ENCODE peak calls at places on chromosomes 16 and 17, in eight cellular contexts. One of them, this sample, is unnamed.

GRCh38 chr16:70661918-70662641 is 15.7 kb downstream of the IL34 start:
- DNase-seq in hepatocyte: no peak
- DNase-seq in lower leg skin: no peak
- DNase-seq in IMR-90: no peak
- DNase-seq in A549: no peak
- DNase-seq in AG10803: no peak
- DNase-seq in fibroblast of lung: peak; percentile 56
- DNase-seq in BE2C: peak; percentile 27
- DNase-seq in this sample: no peak

GRCh38 chr16:54006693-54007092 is 279.9 kb downstream of the IRX3 start:
- DNase-seq in hepatocyte: no peak
- DNase-seq in A549: no peak
- DNase-seq in AG10803: no peak
- DNase-seq in lower leg skin: no peak
- DNase-seq in IMR-90: peak; percentile 43
- DNase-seq in fibroblast of lung: peak; percentile 37
- DNase-seq in BE2C: no peak
- DNase-seq in this sample: no peak

GRCh38 chr17:40645291-40645690 is 2.3 kb downstream of the SMARCE1 start:
- DNase-seq in hepatocyte: no peak
- DNase-seq in A549: no peak
- DNase-seq in fibroblast of lung: no peak
- DNase-seq in BE2C: no peak
- DNase-seq in AG10803: no peak
- DNase-seq in lower leg skin: no peak
- DNase-seq in IMR-90: no peak
- DNase-seq in this sample: no peak

GRCh38 chr17:62652251-62653001 is 25.0 kb downstream of the MRC2 start:
- DNase-seq in lower leg skin: no peak
- DNase-seq in AG10803: peak; percentile 85
- DNase-seq in BE2C: peak; percentile 43
- DNase-seq in hepatocyte: peak; percentile 29
- DNase-seq in A549: peak; percentile 48
- DNase-seq in IMR-90: peak; percentile 75
- DNase-seq in fibroblast of lung: peak; percentile 86
- DNase-seq in this sample: peak; percentile 28

GRCh38 chr16:14500791-14501190 is 129.3 kb downstream of the PARN start:
- DNase-seq in IMR-90: peak; percentile 60
- DNase-seq in lower leg skin: no peak
- DNase-seq in AG10803: peak; percentile 59
- DNase-seq in hepatocyte: no peak
- DNase-seq in fibroblast of lung: peak; percentile 40
- DNase-seq in A549: no peak
- DNase-seq in BE2C: no peak
- DNase-seq in this sample: no peak

GRCh38 chr17:80082403-80083135 is 18.8 kb upstream of the GAA start:
- DNase-seq in IMR-90: peak; percentile 78
- DNase-seq in fibroblast of lung: peak; percentile 64
- DNase-seq in AG10803: peak; percentile 71
- DNase-seq in A549: peak; percentile 89
- DNase-seq in BE2C: peak; percentile 82
- DNase-seq in lower leg skin: peak; percentile 71
- DNase-seq in hepatocyte: peak; percentile 86
- DNase-seq in this sample: peak; percentile 61

GRCh38 chr17:80163315-80163714 is 6.5 kb upstream of the CARD14 start:
- DNase-seq in AG10803: no peak
- DNase-seq in BE2C: no peak
- DNase-seq in fibroblast of lung: no peak
- DNase-seq in hepatocyte: no peak
- DNase-seq in lower leg skin: no peak
- DNase-seq in IMR-90: no peak
- DNase-seq in A549: no peak
- DNase-seq in this sample: no peak

GRCh38 chr16:66562986-66563385 is 3.3 kb upstream of the CMTM1 start:
- DNase-seq in AG10803: no peak
- DNase-seq in BE2C: no peak
- DNase-seq in hepatocyte: no peak
- DNase-seq in fibroblast of lung: no peak
- DNase-seq in A549: no peak
- DNase-seq in IMR-90: no peak
- DNase-seq in lower leg skin: no peak
- DNase-seq in this sample: no peak

GRCh38 chr16:68244903-68245853 is at the start of gene PLA2G15:
- DNase-seq in hepatocyte: peak; percentile 96
- DNase-seq in fibroblast of lung: peak; percentile 97
- DNase-seq in IMR-90: peak; percentile 94
- DNase-seq in BE2C: peak; percentile 97
- DNase-seq in AG10803: peak; percentile 96
- DNase-seq in lower leg skin: peak; percentile 94
- DNase-seq in A549: peak; percentile 89
- DNase-seq in this sample: peak; percentile 74

GRCh38 chr16:80016689-80017088 is 416.2 kb upstream of the MAF start:
- DNase-seq in hepatocyte: no peak
- DNase-seq in BE2C: no peak
- DNase-seq in lower leg skin: no peak
- DNase-seq in fibroblast of lung: no peak
- DNase-seq in A549: no peak
- DNase-seq in IMR-90: no peak
- DNase-seq in AG10803: no peak
- DNase-seq in this sample: no peak

GRCh38 chr17:9769036-9769695 is 22.2 kb downstream of the DHRS7C start:
- DNase-seq in IMR-90: no peak
- DNase-seq in hepatocyte: no peak
- DNase-seq in fibroblast of lung: no peak
- DNase-seq in A549: no peak
- DNase-seq in lower leg skin: no peak
- DNase-seq in AG10803: no peak
- DNase-seq in BE2C: no peak
- DNase-seq in this sample: no peak

GRCh38 chr17:39277110-39277509 is 51.4 kb upstream of the STAC2 start:
- DNase-seq in A549: no peak
- DNase-seq in lower leg skin: no peak
- DNase-seq in IMR-90: no peak
- DNase-seq in AG10803: no peak
- DNase-seq in BE2C: no peak
- DNase-seq in hepatocyte: no peak
- DNase-seq in fibroblast of lung: no peak
- DNase-seq in this sample: no peak

GRCh38 chr17:76000755-76001521 is at the start of gene CDK3:
- DNase-seq in fibroblast of lung: no peak
- DNase-seq in A549: no peak
- DNase-seq in lower leg skin: no peak
- DNase-seq in hepatocyte: no peak
- DNase-seq in AG10803: no peak
- DNase-seq in IMR-90: no peak
- DNase-seq in BE2C: no peak
- DNase-seq in this sample: no peak

GRCh38 chr16:30839523-30840227 is 52.7 kb upstream of the ZNF629 start:
- DNase-seq in A549: no peak
- DNase-seq in hepatocyte: peak; percentile 67
- DNase-seq in BE2C: no peak
- DNase-seq in lower leg skin: no peak
- DNase-seq in IMR-90: no peak
- DNase-seq in AG10803: no peak
- DNase-seq in fibroblast of lung: no peak
- DNase-seq in this sample: no peak

GRCh38 chr16:3021449-3022207 is 1.5 kb downstream of the TNFRSF12A start:
- DNase-seq in A549: peak; percentile 72
- DNase-seq in BE2C: peak; percentile 84
- DNase-seq in lower leg skin: peak; percentile 68
- DNase-seq in fibroblast of lung: peak; percentile 96
- DNase-seq in AG10803: peak; percentile 94
- DNase-seq in IMR-90: peak; percentile 94
- DNase-seq in hepatocyte: peak; percentile 93
- DNase-seq in this sample: peak; percentile 91

GRCh38 chr16:54636221-54636793 is 294.4 kb upstream of the IRX5 start:
- DNase-seq in hepatocyte: no peak
- DNase-seq in lower leg skin: no peak
- DNase-seq in IMR-90: no peak
- DNase-seq in fibroblast of lung: no peak
- DNase-seq in BE2C: no peak
- DNase-seq in AG10803: no peak
- DNase-seq in A549: no peak
- DNase-seq in this sample: no peak

GRCh38 chr16:2388875-2389433 is 40.3 kb upstream of the CCNF start:
- DNase-seq in lower leg skin: no peak
- DNase-seq in hepatocyte: no peak
- DNase-seq in IMR-90: peak; percentile 82
- DNase-seq in BE2C: no peak
- DNase-seq in fibroblast of lung: peak; percentile 84
- DNase-seq in A549: no peak
- DNase-seq in AG10803: peak; percentile 39
- DNase-seq in this sample: peak; percentile 79

GRCh38 chr17:57434361-57434760 is 178.0 kb downstream of the MSI2 start:
- DNase-seq in IMR-90: no peak
- DNase-seq in AG10803: no peak
- DNase-seq in lower leg skin: no peak
- DNase-seq in hepatocyte: no peak
- DNase-seq in BE2C: no peak
- DNase-seq in A549: no peak
- DNase-seq in fibroblast of lung: no peak
- DNase-seq in this sample: no peak
- TF ChIP-seq CTCF in IMR-90: no peak
- TF ChIP-seq CTCF in AG10803: no peak
- TF ChIP-seq CTCF in lower leg skin: no peak
- TF ChIP-seq CTCF in hepatocyte: no peak
- TF ChIP-seq CTCF in BE2C: no peak
- TF ChIP-seq CTCF in A549: no peak
- TF ChIP-seq CTCF in fibroblast of lung: no peak
- TF ChIP-seq CTCF in this sample: no peak

GRCh38 chr17:67377727-67378443 is 804 bp downstream of the PITPNC1 start:
- DNase-seq in AG10803: peak; percentile 50
- DNase-seq in lower leg skin: peak; percentile 25
- DNase-seq in hepatocyte: peak; percentile 74
- DNase-seq in BE2C: peak; percentile 63
- DNase-seq in IMR-90: peak; percentile 35
- DNase-seq in fibroblast of lung: peak; percentile 51
- DNase-seq in A549: peak; percentile 58
- DNase-seq in this sample: peak; percentile 24
- TF ChIP-seq CTCF in AG10803: no peak
- TF ChIP-seq CTCF in lower leg skin: no peak
- TF ChIP-seq CTCF in hepatocyte: peak; percentile 45
- TF ChIP-seq CTCF in BE2C: peak; percentile 26
- TF ChIP-seq CTCF in IMR-90: peak; percentile 39
- TF ChIP-seq CTCF in fibroblast of lung: peak; percentile 32
- TF ChIP-seq CTCF in A549: peak; percentile 11
- TF ChIP-seq CTCF in this sample: peak; percentile 50

DNA sequence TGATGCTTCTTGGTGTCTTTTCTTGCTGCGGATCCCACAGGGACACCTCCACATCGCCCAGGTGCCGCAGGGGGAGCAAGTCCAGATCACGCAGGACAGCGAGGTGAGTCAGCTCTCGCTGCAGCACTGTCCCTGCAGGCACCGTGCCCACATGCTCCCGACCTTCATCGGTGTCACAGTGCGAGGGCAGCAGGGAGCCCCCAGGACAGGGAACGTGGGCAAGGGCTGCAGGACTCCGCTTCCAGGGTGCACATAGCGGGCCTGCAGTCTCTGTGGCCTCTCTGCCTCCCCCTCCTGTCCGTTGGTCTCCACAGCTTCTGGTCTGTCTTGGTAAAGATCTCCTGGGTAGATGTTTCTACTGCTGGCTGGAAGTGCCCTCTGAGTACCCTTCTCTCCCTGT is 84.1 kb downstream of the BANP start:
- DNase-seq in hepatocyte: no peak
- DNase-seq in BE2C: no peak
- DNase-seq in AG10803: no peak
- DNase-seq in lower leg skin: no peak
- DNase-seq in A549: no peak
- DNase-seq in fibroblast of lung: no peak
- DNase-seq in IMR-90: no peak
- DNase-seq in this sample: no peak
- TF ChIP-seq CTCF in hepatocyte: no peak
- TF ChIP-seq CTCF in BE2C: no peak
- TF ChIP-seq CTCF in AG10803: no peak
- TF ChIP-seq CTCF in lower leg skin: no peak
- TF ChIP-seq CTCF in A549: no peak
- TF ChIP-seq CTCF in fibroblast of lung: no peak
- TF ChIP-seq CTCF in IMR-90: no peak
- TF ChIP-seq CTCF in this sample: no peak

GRCh38 chr17:19867654-19868395 is at the start of gene ULK2:
- DNase-seq in AG10803: peak; percentile 86
- DNase-seq in IMR-90: peak; percentile 69
- DNase-seq in fibroblast of lung: peak; percentile 84
- DNase-seq in A549: peak; percentile 52
- DNase-seq in hepatocyte: peak; percentile 89
- DNase-seq in lower leg skin: peak; percentile 22
- DNase-seq in BE2C: peak; percentile 43
- DNase-seq in this sample: peak; percentile 18

GRCh38 chr17:19867094-19867653 is 562 bp downstream of the ULK2 start:
- DNase-seq in AG10803: peak; percentile 61
- DNase-seq in IMR-90: peak; percentile 54
- DNase-seq in lower leg skin: no peak
- DNase-seq in BE2C: peak; percentile 57
- DNase-seq in A549: peak; percentile 76
- DNase-seq in hepatocyte: peak; percentile 84
- DNase-seq in fibroblast of lung: peak; percentile 62
- DNase-seq in this sample: peak; percentile 35
- TF ChIP-seq CTCF in AG10803: peak; percentile 42
- TF ChIP-seq CTCF in IMR-90: peak; percentile 31
- TF ChIP-seq CTCF in lower leg skin: no peak
- TF ChIP-seq CTCF in BE2C: peak; percentile 23
- TF ChIP-seq CTCF in A549: peak; percentile 34
- TF ChIP-seq CTCF in hepatocyte: peak; percentile 43
- TF ChIP-seq CTCF in fibroblast of lung: peak; percentile 38
- TF ChIP-seq CTCF in this sample: peak; percentile 54

DNA sequence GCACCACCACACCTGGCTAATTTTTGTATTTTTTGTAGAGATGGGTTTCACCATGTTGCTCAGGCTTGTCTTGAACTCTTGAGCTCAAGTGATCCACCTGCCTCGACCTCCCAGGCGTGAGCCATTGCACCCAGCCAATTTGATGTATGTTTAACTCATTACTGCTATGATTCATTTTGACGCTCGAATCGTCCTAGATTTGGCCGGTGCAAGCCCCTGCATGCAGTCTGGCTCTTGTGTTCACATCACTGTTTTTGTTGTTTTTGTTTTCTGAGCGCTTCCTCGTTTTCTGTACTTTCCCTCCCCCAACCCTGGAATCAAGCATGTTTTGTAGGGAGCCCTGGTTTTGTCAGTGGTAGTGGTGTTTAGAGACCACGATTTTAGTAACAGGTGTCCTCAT is 7.8 kb upstream of the DUS1L start:
- DNase-seq in fibroblast of lung: no peak
- DNase-seq in IMR-90: no peak
- DNase-seq in A549: no peak
- DNase-seq in AG10803: no peak
- DNase-seq in hepatocyte: no peak
- DNase-seq in BE2C: no peak
- DNase-seq in lower leg skin: no peak
- DNase-seq in this sample: peak; percentile 69
- TF ChIP-seq CTCF in fibroblast of lung: no peak
- TF ChIP-seq CTCF in IMR-90: no peak
- TF ChIP-seq CTCF in A549: no peak
- TF ChIP-seq CTCF in AG10803: no peak
- TF ChIP-seq CTCF in hepatocyte: no peak
- TF ChIP-seq CTCF in BE2C: no peak
- TF ChIP-seq CTCF in lower leg skin: no peak
- TF ChIP-seq CTCF in this sample: no peak

DNA sequence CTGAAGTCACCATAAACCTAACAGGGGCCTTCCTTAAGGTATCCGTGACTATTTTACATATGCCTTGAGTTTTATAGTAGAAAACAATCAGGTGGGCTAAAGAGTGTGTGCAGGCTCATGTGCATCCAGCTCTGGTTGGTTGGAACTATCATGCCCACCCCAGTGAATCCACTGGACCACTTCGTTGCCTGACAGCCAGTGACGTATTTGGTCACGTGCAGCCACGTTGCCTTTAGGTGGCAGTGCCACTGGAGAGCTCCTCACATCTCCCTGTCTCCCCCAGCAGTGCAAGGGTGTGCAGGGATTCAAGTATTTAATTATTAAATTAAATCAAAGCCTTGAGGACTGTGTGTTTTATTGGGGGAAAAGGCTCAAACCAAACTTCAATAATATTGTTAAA is 42.1 kb upstream of the DNAH17 start:
- DNase-seq in A549: no peak
- DNase-seq in lower leg skin: no peak
- DNase-seq in fibroblast of lung: no peak
- DNase-seq in BE2C: no peak
- DNase-seq in IMR-90: no peak
- DNase-seq in AG10803: no peak
- DNase-seq in hepatocyte: no peak
- DNase-seq in this sample: no peak
- TF ChIP-seq CTCF in A549: no peak
- TF ChIP-seq CTCF in lower leg skin: no peak
- TF ChIP-seq CTCF in fibroblast of lung: no peak
- TF ChIP-seq CTCF in BE2C: no peak
- TF ChIP-seq CTCF in IMR-90: no peak
- TF ChIP-seq CTCF in AG10803: no peak
- TF ChIP-seq CTCF in hepatocyte: no peak
- TF ChIP-seq CTCF in this sample: no peak